ENCODE peak calls at places on chromosome 18, in seven cellular contexts. I is prostate gland, J is LNCaP clone FGC, V is BJ, D is neuronal stem cell, C is foreskin fibroblast, Z is transverse colon. G is an unnamed sample.
A peak's percentile ranks its signal among the peaks of the same experiment; 100 is the strongest.

GRCh38 chr18:48805826-48806535 is 144.8 kb downstream of the SMAD7 start:
- DNase-seq in I (no peak), J (no peak), V (no peak), D (no peak), C (no peak), Z (peak; percentile 5), G (no peak)

GRCh38 chr18:21682276-21683051 is 22.1 kb downstream of the ABHD3 start:
- DNase-seq in I (peak; percentile 25), J (no peak), V (peak; percentile 45), D (peak; percentile 61), C (peak; percentile 65), Z (no peak), G (no peak)

GRCh38 chr18:62445386-62445917 is 77.4 kb upstream of the ZCCHC2 start:
- DNase-seq in I (no peak), J (no peak), V (no peak), D (no peak), C (no peak), Z (no peak), G (no peak)

GRCh38 chr18:12567849-12568248 is 90.1 kb downstream of the SPIRE1 start:
- DNase-seq in I (no peak), J (no peak), V (no peak), D (no peak), C (no peak), Z (no peak), G (no peak)

GRCh38 chr18:58270396-58270795 is 226.4 kb downstream of the NEDD4L start:
- DNase-seq in I (no peak), J (no peak), V (no peak), D (no peak), C (no peak), Z (no peak), G (no peak)

GRCh38 chr18:58941426-58942099 is 76.9 kb downstream of the ZNF532 start:
- DNase-seq in I (no peak), J (no peak), V (no peak), D (no peak), C (no peak), Z (no peak), G (no peak)

GRCh38 chr18:52422985-52423601 is 83.1 kb downstream of the DCC start:
- DNase-seq in I (no peak), J (no peak), V (no peak), D (no peak), C (no peak), Z (no peak), G (no peak)

GRCh38 chr18:42446195-42446594 is 491.2 kb downstream of the PIK3C3 start:
- DNase-seq in I (no peak), J (peak; percentile 19), V (peak; percentile 8), D (no peak), C (peak; percentile 1), Z (no peak), G (no peak)

GRCh38 chr18:1062592-1062991 is 157.9 kb downstream of the ADCYAP1 start:
- DNase-seq in I (no peak), J (no peak), V (no peak), D (no peak), C (no peak), Z (no peak), G (peak; percentile 22)

GRCh38 chr18:74899554-74899953 is 301.9 kb downstream of the ZNF407 start:
- DNase-seq in I (no peak), J (no peak), V (no peak), D (no peak), C (no peak), Z (no peak), G (no peak)

DNA sequence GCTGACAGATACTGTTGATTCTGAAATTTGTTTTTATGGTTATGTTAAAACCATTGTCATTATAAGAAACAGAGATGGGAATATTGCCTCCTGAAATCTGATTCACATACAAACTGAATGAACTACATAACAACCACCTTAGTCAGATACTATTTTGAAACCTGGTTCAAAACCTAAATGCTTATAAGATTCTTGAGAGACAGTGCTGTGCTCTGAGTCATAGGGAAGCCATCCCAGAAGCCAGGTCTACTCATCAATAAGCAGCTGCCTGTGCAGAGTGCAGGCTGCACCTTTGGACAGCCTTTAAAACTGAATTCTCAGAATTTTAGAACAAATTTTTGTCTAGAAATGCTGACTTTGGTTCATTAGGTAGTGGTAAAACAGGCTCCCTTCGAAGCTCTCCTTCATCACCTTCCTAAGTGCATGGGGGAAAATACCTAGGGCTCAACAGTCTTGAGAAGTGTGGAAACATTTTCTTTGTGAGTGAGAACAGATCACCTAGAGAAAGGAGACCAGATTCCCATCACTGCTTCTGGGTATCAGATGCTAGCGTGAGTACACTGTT is at the start of gene SERPINB7:
- DNase-seq in I (no peak), J (no peak), V (peak; percentile 71), D (no peak), C (peak; percentile 88), Z (no peak), G (no peak)
- H3K4me3 ChIP-seq in I (no peak within 1 kb of the TSS), J (no peak within 1 kb of the TSS), V (no peak within 1 kb of the TSS), D (no peak within 1 kb of the TSS), C (no peak within 1 kb of the TSS), Z (no peak within 1 kb of the TSS), G (no peak within 1 kb of the TSS)

GRCh38 chr18:9477509-9477908 is 2.2 kb downstream of the RALBP1 start:
- DNase-seq in I (no peak), J (no peak), V (no peak), D (no peak), C (no peak), Z (no peak), G (no peak)
- H3K4me3 ChIP-seq in I (no peak overlapping the region), J (no peak overlapping the region), V (no peak overlapping the region), D (no peak overlapping the region), C (peak overlapping the region; percentile 11), Z (no peak overlapping the region), G (no peak overlapping the region)

GRCh38 chr18:23939896-23940295 is 74.7 kb upstream of the TTC39C start:
- DNase-seq in I (no peak), J (no peak), V (no peak), D (no peak), C (no peak), Z (no peak), G (no peak)

GRCh38 chr18:23945416-23946079 is 69.0 kb upstream of the TTC39C start:
- DNase-seq in I (no peak), J (no peak), V (no peak), D (no peak), C (no peak), Z (no peak), G (no peak)

GRCh38 chr18:23943903-23944624 is 70.5 kb upstream of the TTC39C start:
- DNase-seq in I (no peak), J (no peak), V (peak; percentile 71), D (no peak), C (peak; percentile 59), Z (no peak), G (no peak)

GRCh38 chr18:23939366-23939765 is 75.2 kb upstream of the TTC39C start:
- DNase-seq in I (no peak), J (no peak), V (no peak), D (no peak), C (no peak), Z (no peak), G (no peak)

DNA sequence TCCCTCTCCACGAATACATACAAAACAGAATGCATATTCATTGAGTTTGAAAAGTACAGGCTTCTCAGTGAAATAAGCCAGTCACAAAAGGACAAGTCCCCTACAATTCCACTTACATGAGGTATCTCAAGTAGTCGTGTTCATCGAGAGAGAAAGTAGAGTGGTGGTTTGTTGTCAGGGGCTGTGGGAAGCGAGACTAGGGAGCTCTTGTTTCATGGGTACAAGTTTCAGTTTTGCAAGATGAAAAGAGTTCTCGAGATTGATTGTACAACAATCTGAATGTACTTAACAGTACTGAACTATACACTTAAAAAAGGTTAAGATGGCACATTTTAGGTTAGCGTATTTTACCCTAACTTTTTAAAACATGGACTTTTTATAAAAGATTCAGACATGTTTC is 71.5 kb upstream of the TTC39C start:
- DNase-seq in I (no peak), J (no peak), V (no peak), D (no peak), C (no peak), Z (no peak), G (no peak)
- H3K4me3 ChIP-seq in I (no peak overlapping the region), J (no peak overlapping the region), V (no peak overlapping the region), D (no peak overlapping the region), C (no peak overlapping the region), Z (no peak overlapping the region), G (no peak overlapping the region)

GRCh38 chr18:7459851-7460774 is 107.0 kb upstream of the PTPRM start:
- DNase-seq in I (no peak), J (no peak), V (no peak), D (no peak), C (no peak), Z (no peak), G (no peak)
- H3K4me3 ChIP-seq in I (no peak overlapping the region), J (no peak overlapping the region), V (no peak overlapping the region), D (no peak overlapping the region), C (peak overlapping the region; percentile 33), Z (peak overlapping the region; percentile 8), G (no peak overlapping the region)

GRCh38 chr18:37252854-37253396 is 312.7 kb downstream of the CELF4 start:
- DNase-seq in I (no peak), J (no peak), V (no peak), D (no peak), C (no peak), Z (no peak), G (no peak)

GRCh38 chr18:37252342-37252741 is 313.3 kb downstream of the CELF4 start:
- DNase-seq in I (no peak), J (no peak), V (no peak), D (no peak), C (no peak), Z (no peak), G (no peak)

GRCh38 chr18:37254973-37255372 is 310.6 kb downstream of the CELF4 start:
- DNase-seq in I (no peak), J (no peak), V (no peak), D (no peak), C (no peak), Z (no peak), G (no peak)

GRCh38 chr18:37254256-37254880 is 311.2 kb downstream of the CELF4 start:
- DNase-seq in I (no peak), J (no peak), V (no peak), D (no peak), C (no peak), Z (no peak), G (no peak)

DNA sequence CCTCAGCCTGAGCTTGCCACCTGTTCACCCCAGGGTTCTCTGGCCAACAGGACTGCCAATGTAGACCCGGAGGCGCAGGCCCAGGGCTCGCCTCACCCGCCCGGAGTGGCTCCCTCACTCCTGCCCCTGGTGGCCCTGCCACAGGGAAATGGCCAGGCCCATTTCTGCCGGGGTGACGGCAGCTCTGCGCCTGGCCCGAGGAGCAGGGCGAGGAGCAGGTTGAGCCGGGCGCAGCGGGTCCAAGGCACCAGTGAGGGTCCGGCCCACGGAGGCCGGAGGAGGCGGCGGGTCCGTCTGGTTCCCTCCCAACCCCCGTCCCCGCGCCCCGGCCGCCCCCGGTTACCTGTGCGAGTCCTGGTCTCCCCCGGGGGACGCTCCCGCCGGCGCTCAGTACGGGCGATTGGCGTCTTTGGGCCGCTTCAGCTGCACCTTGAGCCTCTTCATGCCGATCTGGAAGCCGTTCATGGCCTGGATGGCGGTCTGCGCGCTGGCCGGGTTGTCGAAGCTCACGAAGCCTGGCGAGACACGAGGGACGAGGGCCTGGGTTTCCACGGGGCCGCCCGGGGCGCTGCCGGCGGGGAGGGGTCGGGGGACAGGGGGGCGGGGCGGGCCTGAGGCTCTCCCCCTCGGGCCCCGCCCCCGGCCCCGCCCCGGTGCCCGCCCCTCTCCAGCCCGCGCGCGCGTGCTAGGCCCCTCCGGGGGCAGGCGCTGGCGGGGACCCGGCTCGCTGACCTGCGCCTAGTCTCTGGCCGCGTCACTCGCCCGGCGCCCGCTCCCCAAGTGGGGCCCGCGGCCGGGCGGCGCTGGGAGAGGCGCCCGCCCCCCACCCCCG is 312.0 kb downstream of the CELF4 start:
- DNase-seq in I (no peak), J (no peak), V (no peak), D (peak; percentile 67), C (no peak), Z (no peak), G (no peak)
- H3K4me3 ChIP-seq in I (peak overlapping the region; percentile 48), J (peak overlapping the region; percentile 21), V (peak overlapping the region; percentile 16), D (peak overlapping the region; percentile 93), C (no peak overlapping the region), Z (peak overlapping the region; percentile 51), G (no peak overlapping the region)

GRCh38 chr18:63979409-63979908 is 9.6 kb downstream of the SERPINB8 start:
- DNase-seq in I (peak; percentile 65), J (peak; percentile 37), V (peak; percentile 17), D (peak; percentile 61), C (peak; percentile 44), Z (peak; percentile 47), G (peak; percentile 78)
- H3K4me3 ChIP-seq in I (peak overlapping the region; percentile 6), J (no peak overlapping the region), V (peak overlapping the region; percentile 7), D (no peak overlapping the region), C (peak overlapping the region; percentile 59), Z (peak overlapping the region; percentile 35), G (peak overlapping the region; percentile 25)